ENCODE peak calls at places on chromosomes 5 and 9, in five cellular contexts. One of them, this sample, is unnamed.

GRCh38 chr9:110040788-110041187 is 167.2 kb downstream of the C9orf152 start:
- DNase-seq in stomach: no peak
- DNase-seq in lower leg skin: no peak
- DNase-seq in endothelial cell of umbilical vein: no peak
- DNase-seq in breast epithelium: no peak
- DNase-seq in this sample: no peak

GRCh38 chr9:127763918-127764384 is 14.5 kb downstream of the SH2D3C start:
- DNase-seq in stomach: peak
- DNase-seq in lower leg skin: no peak
- DNase-seq in endothelial cell of umbilical vein: peak
- DNase-seq in breast epithelium: no peak
- DNase-seq in this sample: no peak

GRCh38 chr9:18429065-18429464 is 44.9 kb upstream of the ADAMTSL1 start:
- DNase-seq in stomach: no peak
- DNase-seq in lower leg skin: no peak
- DNase-seq in endothelial cell of umbilical vein: no peak
- DNase-seq in breast epithelium: no peak
- DNase-seq in this sample: no peak

GRCh38 chr5:176611435-176611834 is 1.5 kb upstream of the GPRIN1 start:
- DNase-seq in stomach: peak
- DNase-seq in lower leg skin: peak
- DNase-seq in endothelial cell of umbilical vein: peak
- DNase-seq in breast epithelium: peak
- DNase-seq in this sample: no peak

GRCh38 chr5:160649304-160649703 is 202.7 kb downstream of the ATP10B start:
- DNase-seq in stomach: no peak
- DNase-seq in lower leg skin: no peak
- DNase-seq in endothelial cell of umbilical vein: no peak
- DNase-seq in breast epithelium: no peak
- DNase-seq in this sample: no peak

GRCh38 chr9:130112244-130113151 is 58.8 kb downstream of the GPR107 start:
- DNase-seq in stomach: no peak
- DNase-seq in lower leg skin: no peak
- DNase-seq in endothelial cell of umbilical vein: no peak
- DNase-seq in breast epithelium: no peak
- DNase-seq in this sample: no peak

GRCh38 chr5:104840284-104840683 is 1277.7 kb upstream of the NUDT12 start:
- DNase-seq in stomach: no peak
- DNase-seq in lower leg skin: no peak
- DNase-seq in endothelial cell of umbilical vein: no peak
- DNase-seq in breast epithelium: no peak
- DNase-seq in this sample: no peak

GRCh38 chr5:175895701-175896102 is 24.3 kb downstream of the CPLX2 start:
- DNase-seq in stomach: no peak
- DNase-seq in lower leg skin: peak
- DNase-seq in endothelial cell of umbilical vein: no peak
- DNase-seq in breast epithelium: no peak
- DNase-seq in this sample: no peak

GRCh38 chr9:74555625-74556024 is 58.5 kb downstream of the RORB start:
- DNase-seq in stomach: no peak
- DNase-seq in lower leg skin: no peak
- DNase-seq in endothelial cell of umbilical vein: no peak
- DNase-seq in breast epithelium: no peak
- DNase-seq in this sample: no peak

GRCh38 chr5:146027746-146028145 is 77.6 kb downstream of the PLAC8L1 start:
- DNase-seq in stomach: peak
- DNase-seq in lower leg skin: no peak
- DNase-seq in endothelial cell of umbilical vein: no peak
- DNase-seq in breast epithelium: no peak
- DNase-seq in this sample: no peak

GRCh38 chr9:124260769-124261603 is 3.2 kb downstream of the NEK6 start:
- DNase-seq in stomach: peak
- DNase-seq in lower leg skin: no peak
- DNase-seq in endothelial cell of umbilical vein: peak
- DNase-seq in breast epithelium: no peak
- DNase-seq in this sample: no peak

GRCh38 chr9:13263511-13263910 is 16.0 kb downstream of the MPDZ start:
- DNase-seq in stomach: no peak
- DNase-seq in lower leg skin: no peak
- DNase-seq in endothelial cell of umbilical vein: peak
- DNase-seq in breast epithelium: no peak
- DNase-seq in this sample: no peak

GRCh38 chr5:163489055-163489744 is 16.2 kb upstream of the MAT2B start:
- DNase-seq in stomach: no peak
- DNase-seq in lower leg skin: no peak
- DNase-seq in endothelial cell of umbilical vein: no peak
- DNase-seq in breast epithelium: no peak
- DNase-seq in this sample: no peak

GRCh38 chr9:33263936-33264472 is 504 bp downstream of the BAG1 start:
- DNase-seq in stomach: peak
- DNase-seq in lower leg skin: peak
- DNase-seq in endothelial cell of umbilical vein: no peak
- DNase-seq in breast epithelium: peak
- DNase-seq in this sample: peak

GRCh38 chr5:52710972-52711596 is 76.6 kb upstream of the ITGA1 start:
- DNase-seq in stomach: no peak
- DNase-seq in lower leg skin: no peak
- DNase-seq in endothelial cell of umbilical vein: peak
- DNase-seq in breast epithelium: no peak
- DNase-seq in this sample: no peak

GRCh38 chr5:82886911-82887310 is 190.3 kb downstream of the TMEM167A start:
- DNase-seq in stomach: no peak
- DNase-seq in lower leg skin: no peak
- DNase-seq in endothelial cell of umbilical vein: no peak
- DNase-seq in breast epithelium: no peak
- DNase-seq in this sample: no peak

GRCh38 chr5:43780586-43780985 is 177.6 kb downstream of the NNT start:
- DNase-seq in stomach: no peak
- DNase-seq in lower leg skin: no peak
- DNase-seq in endothelial cell of umbilical vein: no peak
- DNase-seq in breast epithelium: no peak
- DNase-seq in this sample: no peak

GRCh38 chr9:2109066-2109650 is 94.0 kb downstream of the SMARCA2 start:
- DNase-seq in stomach: no peak
- DNase-seq in lower leg skin: no peak
- DNase-seq in endothelial cell of umbilical vein: no peak
- DNase-seq in breast epithelium: no peak
- DNase-seq in this sample: no peak

GRCh38 chr5:16412556-16412955 is 53.0 kb downstream of the ZNF622 start:
- DNase-seq in stomach: no peak
- DNase-seq in lower leg skin: no peak
- DNase-seq in endothelial cell of umbilical vein: no peak
- DNase-seq in breast epithelium: no peak
- DNase-seq in this sample: no peak

GRCh38 chr9:114361542-114361941 is 26.2 kb downstream of the AKNA start:
- DNase-seq in stomach: no peak
- DNase-seq in lower leg skin: no peak
- DNase-seq in endothelial cell of umbilical vein: no peak
- DNase-seq in breast epithelium: no peak
- DNase-seq in this sample: no peak

GRCh38 chr9:129776566-129776937 is 23.7 kb upstream of the PTGES start:
- DNase-seq in stomach: no peak
- DNase-seq in lower leg skin: no peak
- DNase-seq in endothelial cell of umbilical vein: no peak
- DNase-seq in breast epithelium: no peak
- DNase-seq in this sample: no peak

GRCh38 chr9:113590389-113590788 is 126.9 kb downstream of the RGS3 start:
- DNase-seq in stomach: no peak
- DNase-seq in lower leg skin: no peak
- DNase-seq in endothelial cell of umbilical vein: no peak
- DNase-seq in breast epithelium: no peak
- DNase-seq in this sample: no peak

GRCh38 chr9:74122229-74122628 is 374.9 kb upstream of the RORB start:
- DNase-seq in stomach: no peak
- DNase-seq in lower leg skin: no peak
- DNase-seq in endothelial cell of umbilical vein: no peak
- DNase-seq in breast epithelium: no peak
- DNase-seq in this sample: no peak

GRCh38 chr5:891837-892389 is 688 bp downstream of the BRD9 start:
- DNase-seq in stomach: no peak
- DNase-seq in lower leg skin: no peak
- DNase-seq in endothelial cell of umbilical vein: peak
- DNase-seq in breast epithelium: no peak
- DNase-seq in this sample: no peak

GRCh38 chr5:72586788-72587530 is 79.7 kb upstream of the ZNF366 start:
- DNase-seq in stomach: no peak
- DNase-seq in lower leg skin: no peak
- DNase-seq in endothelial cell of umbilical vein: no peak
- DNase-seq in breast epithelium: no peak
- DNase-seq in this sample: no peak

GRCh38 chr5:2557435-2557834 is 194.0 kb downstream of the IRX2 start:
- DNase-seq in stomach: no peak
- DNase-seq in lower leg skin: no peak
- DNase-seq in endothelial cell of umbilical vein: no peak
- DNase-seq in breast epithelium: no peak
- DNase-seq in this sample: no peak

GRCh38 chr5:96088676-96089075 is 127.0 kb upstream of the ELL2 start:
- DNase-seq in stomach: no peak
- DNase-seq in lower leg skin: no peak
- DNase-seq in endothelial cell of umbilical vein: no peak
- DNase-seq in breast epithelium: no peak
- DNase-seq in this sample: no peak

GRCh38 chr5:172544371-172545120 is 90.2 kb upstream of the SH3PXD2B start:
- DNase-seq in stomach: no peak
- DNase-seq in lower leg skin: no peak
- DNase-seq in endothelial cell of umbilical vein: no peak
- DNase-seq in breast epithelium: no peak
- DNase-seq in this sample: no peak

GRCh38 chr9:16417101-16417500 is 453.4 kb downstream of the BNC2 start:
- DNase-seq in stomach: no peak
- DNase-seq in lower leg skin: no peak
- DNase-seq in endothelial cell of umbilical vein: peak
- DNase-seq in breast epithelium: no peak
- DNase-seq in this sample: no peak

GRCh38 chr5:40409600-40409999 is 270.1 kb upstream of the PTGER4 start:
- DNase-seq in stomach: no peak
- DNase-seq in lower leg skin: no peak
- DNase-seq in endothelial cell of umbilical vein: no peak
- DNase-seq in breast epithelium: no peak
- DNase-seq in this sample: no peak
- H3K4me3 ChIP-seq in stomach: no peak
- H3K4me3 ChIP-seq in lower leg skin: no peak
- H3K4me3 ChIP-seq in endothelial cell of umbilical vein: no peak
- H3K4me3 ChIP-seq in breast epithelium: no peak
- H3K4me3 ChIP-seq in this sample: no peak

GRCh38 chr5:135578685-135579341 is at the start of gene CXCL14:
- DNase-seq in stomach: no peak
- DNase-seq in lower leg skin: peak
- DNase-seq in endothelial cell of umbilical vein: no peak
- DNase-seq in breast epithelium: peak
- DNase-seq in this sample: no peak
- H3K4me3 ChIP-seq in stomach: peak
- H3K4me3 ChIP-seq in lower leg skin: peak
- H3K4me3 ChIP-seq in endothelial cell of umbilical vein: no peak
- H3K4me3 ChIP-seq in breast epithelium: peak
- H3K4me3 ChIP-seq in this sample: peak

GRCh38 chr9:137069508-137070071 is 767 bp downstream of the SAPCD2 start:
- DNase-seq in stomach: no peak
- DNase-seq in lower leg skin: no peak
- DNase-seq in endothelial cell of umbilical vein: no peak
- DNase-seq in breast epithelium: no peak
- DNase-seq in this sample: no peak

GRCh38 chr9:137068539-137069507 is 1.5 kb downstream of the SAPCD2 start:
- DNase-seq in stomach: no peak
- DNase-seq in lower leg skin: no peak
- DNase-seq in endothelial cell of umbilical vein: no peak
- DNase-seq in breast epithelium: no peak
- DNase-seq in this sample: no peak

GRCh38 chr9:137071282-137071681 is 925 bp upstream of the SAPCD2 start:
- DNase-seq in stomach: no peak
- DNase-seq in lower leg skin: no peak
- DNase-seq in endothelial cell of umbilical vein: no peak
- DNase-seq in breast epithelium: no peak
- DNase-seq in this sample: no peak

GRCh38 chr9:137070906-137071275 is 534 bp upstream of the SAPCD2 start:
- DNase-seq in stomach: no peak
- DNase-seq in lower leg skin: no peak
- DNase-seq in endothelial cell of umbilical vein: no peak
- DNase-seq in breast epithelium: no peak
- DNase-seq in this sample: no peak

DNA sequence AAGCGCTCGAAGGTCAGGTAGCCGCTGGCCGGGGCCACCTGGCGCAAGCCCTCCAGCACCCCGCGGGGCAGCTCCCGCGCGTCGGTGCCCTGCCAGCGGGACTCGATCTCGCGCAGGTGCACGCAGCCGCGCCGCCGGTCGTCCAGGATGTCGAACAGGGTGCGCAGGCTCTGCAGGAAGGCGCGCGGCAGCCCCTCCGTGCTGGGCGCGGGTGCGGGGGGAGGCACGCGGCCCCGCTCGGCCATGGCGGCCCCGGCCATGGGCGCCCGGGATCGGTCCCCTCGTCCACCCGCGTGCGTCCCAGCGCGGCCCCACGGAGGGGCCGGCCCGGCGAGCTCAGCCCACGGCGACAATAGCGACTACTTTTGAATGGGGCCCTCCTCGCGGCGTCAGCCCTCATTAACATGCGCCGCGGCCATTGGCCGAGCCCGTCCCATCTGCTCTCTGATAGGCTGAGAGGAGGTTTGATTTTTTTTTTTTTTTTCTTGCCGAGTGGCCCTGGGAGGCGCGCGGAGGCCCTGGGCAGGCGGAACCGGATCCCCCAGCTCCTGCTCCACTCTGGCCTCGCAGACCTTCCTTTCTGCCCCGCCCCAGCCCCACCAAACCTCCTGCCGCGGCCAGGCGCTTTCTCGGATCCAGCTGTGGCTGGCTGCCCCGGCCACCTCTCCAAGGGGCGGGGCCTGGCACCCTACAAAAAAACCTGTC is at the start of gene SAPCD2:
- DNase-seq in stomach: peak
- DNase-seq in lower leg skin: peak
- DNase-seq in endothelial cell of umbilical vein: peak
- DNase-seq in breast epithelium: peak
- DNase-seq in this sample: peak
- H3K4me3 ChIP-seq in stomach: peak
- H3K4me3 ChIP-seq in lower leg skin: peak
- H3K4me3 ChIP-seq in endothelial cell of umbilical vein: peak
- H3K4me3 ChIP-seq in breast epithelium: peak
- H3K4me3 ChIP-seq in this sample: peak

DNA sequence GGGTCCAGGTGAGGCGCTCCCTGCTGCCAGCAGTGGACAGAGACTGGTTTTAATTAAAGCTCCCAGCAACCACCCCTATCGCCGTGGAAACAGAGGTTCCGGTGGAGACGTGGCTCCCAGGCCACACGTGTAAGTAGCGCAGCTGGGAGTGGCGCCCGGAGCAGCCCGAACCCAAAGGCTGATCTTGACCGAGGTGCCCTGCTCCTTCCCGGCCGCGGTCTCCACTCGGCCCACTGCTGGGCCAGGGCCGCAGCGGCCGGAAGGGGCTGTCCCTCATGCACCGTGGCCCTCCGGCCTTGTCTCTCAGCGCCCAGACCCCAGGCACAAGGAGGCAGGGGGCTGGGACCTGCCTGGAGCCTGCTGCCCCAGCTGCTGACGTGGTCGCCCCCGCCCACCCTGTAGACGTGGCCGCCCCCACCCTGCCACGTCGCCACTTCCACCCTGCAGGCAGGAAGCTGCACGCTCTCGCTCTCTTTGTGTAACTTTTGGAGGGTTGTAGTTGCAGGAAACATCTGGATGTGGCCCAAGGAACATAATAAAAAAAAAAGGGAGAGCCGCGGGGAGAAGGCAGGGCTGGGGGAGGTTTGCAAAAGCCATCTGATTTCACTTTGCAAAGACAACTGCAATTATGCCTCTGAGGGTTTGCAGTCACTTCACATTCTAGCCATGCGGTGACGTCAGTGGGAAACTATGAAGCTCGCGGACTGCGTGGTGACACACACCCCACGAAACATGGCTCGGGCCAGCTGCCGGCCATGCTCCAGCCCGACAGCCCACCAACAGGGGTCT is 129.9 kb downstream of the RXRA start:
- DNase-seq in stomach: peak
- DNase-seq in lower leg skin: peak
- DNase-seq in endothelial cell of umbilical vein: peak
- DNase-seq in breast epithelium: peak
- DNase-seq in this sample: peak
- H3K4me3 ChIP-seq in stomach: peak
- H3K4me3 ChIP-seq in lower leg skin: no peak
- H3K4me3 ChIP-seq in endothelial cell of umbilical vein: peak
- H3K4me3 ChIP-seq in breast epithelium: peak
- H3K4me3 ChIP-seq in this sample: peak

This sample was measured in thoracic aorta.